ENCODE peak calls at places on chromosomes 1 and 21, in six cellular contexts. S is IMR-90; O is mesothelial cell of epicardium; F is BJ; P is CD4-positive, alpha-beta T cell; T is mammary epithelial cell. C is an unnamed sample.

GRCh38 chr1:3543076-3544049 is 67.9 kb downstream of the MEGF6 start:
- DNase-seq in F (peak), T (peak), O (no peak), S (peak), P (no peak), C (no peak)

GRCh38 chr1:115705085-115706008 is 63.2 kb downstream of the CASQ2 start:
- DNase-seq in O (no peak), S (no peak), T (peak), F (no peak), P (no peak), C (no peak)

GRCh38 chr1:17168480-17168878 is 36.4 kb upstream of the PADI1 start:
- DNase-seq in O (no peak), F (peak), P (no peak), T (peak), S (peak), C (no peak)

GRCh38 chr1:192807221-192807967 is 1.4 kb upstream of the RGS2 start:
- DNase-seq in O (no peak), S (peak), P (no peak), F (no peak), T (peak), C (no peak)

GRCh38 chr21:33042812-33043211 is 17.1 kb downstream of the OLIG2 start:
- DNase-seq in F (peak), T (peak), P (no peak), S (peak), O (no peak), C (no peak)

GRCh38 chr1:51268675-51269033 is 32.6 kb downstream of the RNF11 start:
- DNase-seq in P (no peak), T (no peak), F (no peak), S (no peak), O (no peak), C (no peak)

GRCh38 chr1:237717121-237717520 is 173.6 kb downstream of the ZP4 start:
- DNase-seq in P (no peak), O (no peak), S (no peak), F (no peak), T (no peak), C (no peak)

GRCh38 chr1:230067871-230068814 is 1.1 kb downstream of the GALNT2 start:
- DNase-seq in T (peak), S (no peak), P (no peak), O (peak), F (no peak), C (peak)

GRCh38 chr1:81585371-81585770 is 215.4 kb upstream of the ADGRL2 start:
- DNase-seq in S (no peak), P (no peak), O (no peak), F (no peak), T (no peak), C (no peak)

GRCh38 chr1:78096976-78097375 is 51.2 kb downstream of the GIPC2 start:
- DNase-seq in S (no peak), F (no peak), P (no peak), O (no peak), T (no peak), C (no peak)

GRCh38 chr1:236141447-236142357 is 637 bp upstream of the GPR137B start:
- DNase-seq in F (peak), O (peak), S (peak), P (no peak), T (peak), C (peak)

GRCh38 chr1:10899490-10900264 is 103.2 kb upstream of the CASZ1 start:
- DNase-seq in P (no peak), F (no peak), O (no peak), S (no peak), T (peak), C (no peak)

DNA sequence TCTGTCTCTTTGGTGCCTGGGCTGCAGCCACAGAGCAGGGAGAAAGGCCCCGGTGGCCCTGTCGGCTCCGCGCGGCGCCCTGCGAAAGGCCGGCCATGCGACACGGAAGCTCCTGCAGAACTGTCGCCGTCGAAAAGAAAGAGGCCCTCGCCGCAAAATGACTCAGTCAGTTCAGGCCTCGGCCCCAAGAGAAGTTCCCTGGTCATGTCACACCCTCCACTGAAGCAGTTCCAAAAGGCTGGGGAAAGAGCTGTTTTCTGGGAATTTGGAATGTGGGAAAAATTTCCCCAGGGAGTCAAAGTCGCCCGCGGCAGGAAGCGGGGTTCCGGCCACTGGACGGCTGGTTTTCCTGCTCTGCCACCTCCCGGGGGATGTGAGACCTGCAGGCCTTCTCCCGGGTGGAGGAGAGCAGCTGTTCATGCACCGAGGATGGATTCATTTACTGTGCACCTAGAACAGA is 115.8 kb upstream of the ZNF678 start:
- DNase-seq in O (no peak), S (no peak), T (no peak), P (no peak), F (no peak), C (no peak)
- TF ChIP-seq CTCF in O (no peak), S (peak), T (no peak), P (no peak), F (peak), C (no peak)

DNA sequence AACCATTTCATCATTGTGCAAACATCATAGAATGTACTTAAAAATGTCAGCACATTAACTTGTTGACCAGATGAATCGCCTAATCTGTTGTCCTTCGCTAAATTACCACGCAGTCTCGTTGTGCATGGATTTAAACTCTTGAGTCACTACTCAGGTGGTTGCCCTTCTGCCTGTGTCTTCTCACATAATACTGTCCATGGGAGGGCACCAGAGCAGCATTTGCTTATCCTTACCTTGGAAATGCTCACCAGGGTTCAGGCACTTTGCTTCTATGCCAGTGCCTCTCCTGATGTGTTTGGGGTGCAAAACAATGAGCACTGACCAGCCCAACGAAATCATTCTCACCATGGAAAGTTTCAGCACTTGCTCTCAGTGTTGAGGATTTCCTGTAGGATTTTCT is 559.9 kb downstream of the RWDD3 start:
- DNase-seq in S (no peak), T (peak), O (no peak), F (no peak), P (no peak), C (no peak)
- TF ChIP-seq CTCF in S (peak), T (peak), O (no peak), F (no peak), P (no peak), C (no peak)

GRCh38 chr21:44377922-44378645 is 24.7 kb downstream of the TRPM2 start:
- DNase-seq in S (no peak), O (peak), T (no peak), F (no peak), P (no peak), C (no peak)

GRCh38 chr21:44380876-44381275 is 27.5 kb downstream of the TRPM2 start:
- DNase-seq in S (no peak), F (no peak), O (peak), T (no peak), P (no peak), C (no peak)

GRCh38 chr21:44378646-44379581 is 25.5 kb downstream of the TRPM2 start:
- DNase-seq in O (peak), F (no peak), T (no peak), S (no peak), P (no peak), C (no peak)

GRCh38 chr21:44381874-44382273 is 28.5 kb downstream of the TRPM2 start:
- DNase-seq in O (no peak), S (no peak), F (no peak), P (no peak), T (no peak), C (no peak)

DNA sequence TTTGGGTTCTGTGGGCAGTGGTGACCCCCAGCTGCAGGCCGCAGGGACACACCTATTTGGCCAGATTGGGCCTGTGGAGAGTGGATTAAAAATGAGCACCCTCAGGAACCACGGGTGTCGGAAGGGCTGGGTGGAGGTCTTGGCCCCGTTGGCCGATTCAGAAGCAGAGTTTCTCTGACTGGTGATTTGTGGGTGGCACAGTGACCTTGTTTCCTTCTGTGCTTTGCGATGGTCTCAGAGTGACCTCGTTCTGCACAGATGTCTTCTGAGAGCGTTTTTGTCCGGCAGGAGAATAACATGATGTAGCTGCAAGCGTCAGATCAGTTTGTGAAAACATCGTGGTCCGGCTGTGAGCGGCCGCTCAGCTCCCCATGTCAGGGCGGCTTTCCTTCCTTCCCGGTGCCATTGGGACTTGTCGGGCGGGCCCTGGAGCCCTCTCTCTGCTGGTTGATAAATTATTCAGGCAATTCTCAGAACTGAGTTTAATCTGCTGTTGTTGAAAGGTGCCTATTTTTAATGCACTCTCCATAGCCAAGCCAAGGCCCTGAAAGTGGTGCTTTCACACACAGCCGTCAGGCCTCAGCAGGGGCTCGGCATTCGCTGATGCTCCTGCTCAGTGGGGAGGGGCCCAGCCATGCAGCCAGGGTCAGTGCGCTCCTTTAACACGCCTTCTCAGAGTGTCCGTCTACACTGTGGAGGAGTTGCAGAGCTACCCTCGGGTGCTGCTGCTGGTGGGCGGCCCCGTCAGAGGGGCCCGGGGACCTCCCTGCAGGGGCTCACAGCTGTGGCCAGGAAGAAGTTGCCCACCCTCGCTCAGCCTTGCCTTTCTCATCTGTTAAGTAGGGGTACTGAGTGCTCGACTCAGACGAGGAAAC is 26.8 kb downstream of the TRPM2 start:
- DNase-seq in F (no peak), O (peak), T (no peak), P (no peak), S (no peak), C (no peak)
- TF ChIP-seq CTCF in F (no peak), O (no peak), T (no peak), P (no peak), S (no peak), C (no peak)

GRCh38 chr1:22208265-22208972 is 65.5 kb upstream of the WNT4 start:
- DNase-seq in T (no peak), O (no peak), F (no peak), P (no peak), S (no peak), C (no peak)
- TF ChIP-seq CTCF in T (peak), O (no peak), F (no peak), P (no peak), S (no peak), C (no peak)

DNA sequence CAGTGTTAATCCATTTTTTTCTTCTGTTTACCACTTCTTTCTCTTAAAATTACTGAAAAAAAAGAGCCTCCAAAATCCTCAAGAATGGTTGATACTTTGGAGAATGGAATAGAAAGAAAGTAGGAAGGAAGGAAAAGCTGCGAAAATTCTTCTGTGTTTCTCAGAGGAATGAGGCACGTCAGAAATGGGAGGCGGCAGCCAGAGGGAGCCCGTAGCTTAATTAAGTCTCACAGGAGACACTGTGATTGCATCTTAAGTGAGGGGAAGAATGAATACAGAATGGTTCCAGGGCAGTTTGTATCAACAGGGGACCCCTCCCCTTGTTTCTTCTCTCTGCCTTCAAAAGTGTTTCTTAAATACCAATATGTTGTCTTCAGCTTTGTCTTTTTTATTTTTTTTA is 1099.5 kb downstream of the PLA2G4A start:
- DNase-seq in T (peak), S (peak), O (no peak), P (no peak), F (no peak), C (no peak)
- TF ChIP-seq CTCF in T (peak), S (peak), O (no peak), P (no peak), F (peak), C (no peak)

DNA sequence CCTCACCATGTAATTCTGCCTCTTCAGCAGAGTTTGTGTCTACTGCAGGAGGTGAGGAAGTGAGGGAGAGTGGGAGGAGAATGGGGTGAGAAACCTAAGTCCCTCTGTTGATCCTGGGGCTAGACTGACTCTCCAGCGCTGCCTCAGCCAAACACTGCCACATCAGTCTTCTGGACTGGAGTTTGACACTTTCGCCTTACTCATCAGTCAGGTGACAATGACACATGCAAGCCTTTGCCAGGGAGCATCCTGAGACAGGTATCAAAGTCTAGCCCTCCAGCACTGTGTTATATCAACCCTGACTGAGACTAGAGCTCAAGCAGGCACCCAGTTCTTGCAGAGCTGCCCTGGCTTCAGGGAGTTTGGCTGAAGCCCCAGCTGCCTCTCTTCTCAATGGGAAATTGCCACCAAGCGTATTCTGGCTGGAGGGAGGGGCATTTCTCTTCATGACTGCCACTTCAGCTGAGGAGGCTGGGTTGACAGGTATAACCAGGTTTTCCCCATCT is 33.3 kb upstream of the SUCO start:
- DNase-seq in S (no peak), F (no peak), O (no peak), P (no peak), T (peak), C (no peak)
- TF ChIP-seq CTCF in S (no peak), F (no peak), O (no peak), P (no peak), T (no peak), C (no peak)

DNA sequence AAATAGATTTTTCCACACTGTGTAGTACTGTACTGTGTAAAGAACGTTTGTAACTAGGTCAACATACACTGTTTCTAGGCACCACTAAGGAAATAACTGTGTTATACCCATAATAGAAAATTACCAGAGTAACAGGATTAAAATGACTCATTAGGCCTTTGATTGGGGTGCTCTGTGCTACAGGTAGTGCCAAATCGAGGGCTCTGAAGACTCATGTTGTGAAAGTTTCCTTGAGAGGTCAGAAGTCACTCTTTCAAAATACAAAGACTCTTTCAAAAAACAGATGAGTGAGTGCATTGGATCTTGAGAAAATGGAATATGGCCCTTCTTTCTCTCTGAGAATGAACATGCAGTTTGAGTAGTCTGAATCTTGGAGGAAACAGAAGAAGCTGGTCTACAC is 143.0 kb downstream of the MRPL39 start:
- DNase-seq in P (no peak), O (no peak), T (peak), F (no peak), S (no peak), C (no peak)
- TF ChIP-seq CTCF in P (no peak), O (no peak), T (no peak), F (no peak), S (no peak), C (no peak)

GRCh38 chr1:18340158-18340764 is 140.5 kb upstream of the KLHDC7A start:
- DNase-seq in T (no peak), P (no peak), O (no peak), S (no peak), F (no peak), C (no peak)
- TF ChIP-seq CTCF in T (no peak), P (no peak), O (no peak), S (no peak), F (no peak), C (no peak)

GRCh38 chr21:26834181-26834945 is 10.8 kb downstream of the ADAMTS1 start:
- DNase-seq in T (no peak), S (peak), P (no peak), O (no peak), F (no peak), C (no peak)
- TF ChIP-seq CTCF in T (peak), S (peak), P (no peak), O (peak), F (peak), C (no peak)